ENCODE peak calls at places on chromosomes 2 and 18, in nine cellular contexts. One of them, this sample, is unnamed.

GRCh38 chr18:33557706-33558105 is 20.3 kb upstream of the ASXL3 start:
- DNase-seq in left ventricle myocardium inferior: no peak
- DNase-seq in psoas muscle: no peak
- DNase-seq in activated CD8-positive, alpha-beta T cell treated with anti-CD3 and anti-CD28 coated beads for 36 hours: no peak
- DNase-seq in GM06990: no peak
- DNase-seq in right atrium auricular region: no peak
- DNase-seq in foreskin fibroblast: no peak
- DNase-seq in AG04449: no peak
- DNase-seq in PC-3: no peak
- DNase-seq in this sample: no peak

GRCh38 chr2:85175369-85176299 is 42.4 kb downstream of the TCF7L1 start:
- DNase-seq in right atrium auricular region: no peak
- DNase-seq in psoas muscle: peak; percentile 68
- DNase-seq in AG04449: no peak
- DNase-seq in foreskin fibroblast: peak; percentile 66
- DNase-seq in PC-3: peak; percentile 89
- DNase-seq in GM06990: no peak
- DNase-seq in activated CD8-positive, alpha-beta T cell treated with anti-CD3 and anti-CD28 coated beads for 36 hours: no peak
- DNase-seq in left ventricle myocardium inferior: no peak
- DNase-seq in this sample: no peak

GRCh38 chr2:141109633-141110032 is 1021.2 kb downstream of the LRP1B start:
- DNase-seq in GM06990: no peak
- DNase-seq in psoas muscle: no peak
- DNase-seq in foreskin fibroblast: no peak
- DNase-seq in AG04449: no peak
- DNase-seq in right atrium auricular region: no peak
- DNase-seq in activated CD8-positive, alpha-beta T cell treated with anti-CD3 and anti-CD28 coated beads for 36 hours: no peak
- DNase-seq in left ventricle myocardium inferior: no peak
- DNase-seq in PC-3: peak; percentile 31
- DNase-seq in this sample: no peak

GRCh38 chr2:205283721-205284270 is 398.5 kb upstream of the NRP2 start:
- DNase-seq in PC-3: no peak
- DNase-seq in right atrium auricular region: no peak
- DNase-seq in foreskin fibroblast: no peak
- DNase-seq in AG04449: no peak
- DNase-seq in GM06990: no peak
- DNase-seq in left ventricle myocardium inferior: no peak
- DNase-seq in psoas muscle: no peak
- DNase-seq in activated CD8-positive, alpha-beta T cell treated with anti-CD3 and anti-CD28 coated beads for 36 hours: no peak
- DNase-seq in this sample: no peak

GRCh38 chr2:218003265-218003950 is 613 bp upstream of the TNS1 start:
- DNase-seq in left ventricle myocardium inferior: peak; percentile 62
- DNase-seq in PC-3: no peak
- DNase-seq in GM06990: no peak
- DNase-seq in foreskin fibroblast: peak; percentile 92
- DNase-seq in activated CD8-positive, alpha-beta T cell treated with anti-CD3 and anti-CD28 coated beads for 36 hours: no peak
- DNase-seq in right atrium auricular region: no peak
- DNase-seq in psoas muscle: no peak
- DNase-seq in AG04449: no peak
- DNase-seq in this sample: no peak

GRCh38 chr2:18630101-18630500 is 40.7 kb upstream of the NT5C1B start:
- DNase-seq in PC-3: peak; percentile 62
- DNase-seq in right atrium auricular region: no peak
- DNase-seq in foreskin fibroblast: peak; percentile 72
- DNase-seq in left ventricle myocardium inferior: no peak
- DNase-seq in GM06990: no peak
- DNase-seq in activated CD8-positive, alpha-beta T cell treated with anti-CD3 and anti-CD28 coated beads for 36 hours: no peak
- DNase-seq in AG04449: no peak
- DNase-seq in psoas muscle: no peak
- DNase-seq in this sample: no peak

GRCh38 chr18:2337552-2338141 is 233.7 kb downstream of the METTL4 start:
- DNase-seq in foreskin fibroblast: peak; percentile 70
- DNase-seq in PC-3: peak; percentile 79
- DNase-seq in right atrium auricular region: no peak
- DNase-seq in activated CD8-positive, alpha-beta T cell treated with anti-CD3 and anti-CD28 coated beads for 36 hours: peak; percentile 70
- DNase-seq in psoas muscle: no peak
- DNase-seq in AG04449: no peak
- DNase-seq in GM06990: no peak
- DNase-seq in left ventricle myocardium inferior: no peak
- DNase-seq in this sample: no peak

GRCh38 chr2:24380687-24381271 is 20.4 kb upstream of the ITSN2 start:
- DNase-seq in AG04449: no peak
- DNase-seq in PC-3: no peak
- DNase-seq in right atrium auricular region: no peak
- DNase-seq in psoas muscle: no peak
- DNase-seq in left ventricle myocardium inferior: no peak
- DNase-seq in foreskin fibroblast: no peak
- DNase-seq in GM06990: no peak
- DNase-seq in activated CD8-positive, alpha-beta T cell treated with anti-CD3 and anti-CD28 coated beads for 36 hours: no peak
- DNase-seq in this sample: no peak

GRCh38 chr2:42855221-42855970 is 63.0 kb upstream of the HAAO start:
- DNase-seq in GM06990: no peak
- DNase-seq in AG04449: no peak
- DNase-seq in psoas muscle: peak; percentile 26
- DNase-seq in PC-3: no peak
- DNase-seq in foreskin fibroblast: no peak
- DNase-seq in activated CD8-positive, alpha-beta T cell treated with anti-CD3 and anti-CD28 coated beads for 36 hours: no peak
- DNase-seq in right atrium auricular region: no peak
- DNase-seq in left ventricle myocardium inferior: no peak
- DNase-seq in this sample: no peak
- TF ChIP-seq CTCF in GM06990: no peak
- TF ChIP-seq CTCF in AG04449: no peak
- TF ChIP-seq CTCF in psoas muscle: no peak
- TF ChIP-seq CTCF in PC-3: no peak
- TF ChIP-seq CTCF in foreskin fibroblast: no peak
- TF ChIP-seq CTCF in activated CD8-positive, alpha-beta T cell treated with anti-CD3 and anti-CD28 coated beads for 36 hours: no peak
- TF ChIP-seq CTCF in right atrium auricular region: no peak
- TF ChIP-seq CTCF in left ventricle myocardium inferior: no peak
- TF ChIP-seq CTCF in this sample: no peak

DNA sequence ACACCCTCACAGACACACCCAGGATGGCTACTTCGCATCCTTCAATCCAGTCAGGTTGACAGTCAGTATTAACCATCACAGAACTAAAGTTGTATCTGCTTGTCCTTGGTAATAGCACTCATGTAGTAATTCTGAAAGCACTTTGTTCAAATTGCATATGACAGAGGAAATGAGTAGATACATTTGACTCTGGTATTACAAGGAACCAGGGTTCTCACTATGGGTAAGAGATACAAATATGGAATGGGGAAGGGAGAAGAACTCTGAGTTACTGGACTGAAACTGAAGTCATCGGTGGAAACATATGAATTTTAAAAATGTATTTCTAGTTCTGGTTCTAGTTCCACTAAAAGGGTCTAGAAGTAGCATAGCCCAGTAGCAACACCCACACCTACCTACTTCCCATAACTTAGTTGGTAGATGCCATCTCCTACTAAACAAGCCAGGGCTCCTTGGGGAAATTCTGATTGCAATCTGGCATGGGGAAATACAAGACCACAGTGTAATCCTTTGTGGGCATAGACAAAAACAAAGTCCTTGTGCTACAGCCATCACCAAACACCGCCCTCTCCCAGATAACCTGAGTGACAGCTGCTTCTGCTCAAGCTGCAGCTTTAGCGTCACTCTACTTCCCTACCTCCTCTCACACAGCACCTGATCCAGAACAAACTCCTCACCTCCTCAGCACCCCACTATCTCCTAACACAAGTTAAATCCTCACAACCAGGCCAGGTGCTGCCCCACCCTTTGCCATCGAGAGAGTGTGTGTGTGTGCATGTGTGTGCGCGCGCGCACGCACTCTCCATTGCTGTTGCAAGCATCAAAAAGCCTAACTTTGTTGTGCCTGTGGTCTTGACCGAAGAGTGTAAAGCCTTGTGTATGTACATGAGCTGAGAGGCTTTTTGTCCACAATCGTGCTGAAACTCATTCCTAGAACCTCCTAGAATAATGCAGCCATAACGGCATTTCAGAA is 31.4 kb upstream of the CD226 start:
- DNase-seq in AG04449: no peak
- DNase-seq in left ventricle myocardium inferior: no peak
- DNase-seq in right atrium auricular region: no peak
- DNase-seq in GM06990: peak; percentile 64
- DNase-seq in PC-3: no peak
- DNase-seq in activated CD8-positive, alpha-beta T cell treated with anti-CD3 and anti-CD28 coated beads for 36 hours: no peak
- DNase-seq in psoas muscle: no peak
- DNase-seq in foreskin fibroblast: no peak
- DNase-seq in this sample: no peak
- TF ChIP-seq CTCF in AG04449: no peak
- TF ChIP-seq CTCF in left ventricle myocardium inferior: no peak
- TF ChIP-seq CTCF in right atrium auricular region: no peak
- TF ChIP-seq CTCF in GM06990: no peak
- TF ChIP-seq CTCF in PC-3: no peak
- TF ChIP-seq CTCF in activated CD8-positive, alpha-beta T cell treated with anti-CD3 and anti-CD28 coated beads for 36 hours: no peak
- TF ChIP-seq CTCF in psoas muscle: no peak
- TF ChIP-seq CTCF in foreskin fibroblast: no peak
- TF ChIP-seq CTCF in this sample: no peak

DNA sequence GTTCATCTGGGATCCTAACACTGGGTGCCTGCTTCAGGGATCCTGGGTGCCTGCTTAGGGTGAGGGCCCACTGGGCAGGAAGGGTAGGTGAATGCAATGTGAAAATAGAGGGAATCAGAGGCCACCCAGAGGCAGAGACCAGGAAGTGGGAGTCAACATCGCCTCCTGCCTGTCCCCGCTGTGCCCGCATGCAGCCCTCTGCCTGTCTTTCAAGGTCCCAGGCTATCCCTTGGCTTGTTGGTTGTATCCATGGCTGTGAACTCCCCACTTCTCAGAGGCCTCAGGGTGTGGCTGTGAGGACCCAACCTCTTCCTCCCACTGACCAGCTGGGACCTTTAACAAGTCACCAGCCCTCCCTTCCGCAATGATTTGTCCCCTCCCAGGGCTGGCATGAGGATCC is 26.5 kb downstream of the PSD4 start:
- DNase-seq in left ventricle myocardium inferior: no peak
- DNase-seq in GM06990: no peak
- DNase-seq in AG04449: no peak
- DNase-seq in foreskin fibroblast: no peak
- DNase-seq in psoas muscle: no peak
- DNase-seq in PC-3: peak; percentile 13
- DNase-seq in right atrium auricular region: no peak
- DNase-seq in activated CD8-positive, alpha-beta T cell treated with anti-CD3 and anti-CD28 coated beads for 36 hours: no peak
- DNase-seq in this sample: no peak
- TF ChIP-seq CTCF in left ventricle myocardium inferior: no peak
- TF ChIP-seq CTCF in GM06990: no peak
- TF ChIP-seq CTCF in AG04449: no peak
- TF ChIP-seq CTCF in foreskin fibroblast: no peak
- TF ChIP-seq CTCF in psoas muscle: no peak
- TF ChIP-seq CTCF in PC-3: peak; percentile 47
- TF ChIP-seq CTCF in right atrium auricular region: no peak
- TF ChIP-seq CTCF in activated CD8-positive, alpha-beta T cell treated with anti-CD3 and anti-CD28 coated beads for 36 hours: no peak
- TF ChIP-seq CTCF in this sample: no peak

GRCh38 chr2:38508311-38509039 is 94.3 kb downstream of the HNRNPLL start:
- DNase-seq in activated CD8-positive, alpha-beta T cell treated with anti-CD3 and anti-CD28 coated beads for 36 hours: peak; percentile 94
- DNase-seq in psoas muscle: peak; percentile 92
- DNase-seq in AG04449: no peak
- DNase-seq in GM06990: peak; percentile 50
- DNase-seq in PC-3: peak; percentile 87
- DNase-seq in left ventricle myocardium inferior: peak; percentile 87
- DNase-seq in right atrium auricular region: peak; percentile 96
- DNase-seq in foreskin fibroblast: peak; percentile 88
- DNase-seq in this sample: peak; percentile 84
- TF ChIP-seq CTCF in activated CD8-positive, alpha-beta T cell treated with anti-CD3 and anti-CD28 coated beads for 36 hours: peak; percentile 86
- TF ChIP-seq CTCF in psoas muscle: peak; percentile 15
- TF ChIP-seq CTCF in AG04449: peak; percentile 10
- TF ChIP-seq CTCF in GM06990: peak; percentile 84
- TF ChIP-seq CTCF in PC-3: peak; percentile 85
- TF ChIP-seq CTCF in left ventricle myocardium inferior: peak; percentile 52
- TF ChIP-seq CTCF in right atrium auricular region: no peak
- TF ChIP-seq CTCF in foreskin fibroblast: no peak
- TF ChIP-seq CTCF in this sample: peak; percentile 78

GRCh38 chr18:58579561-58580047 is 49.3 kb downstream of the ALPK2 start:
- DNase-seq in activated CD8-positive, alpha-beta T cell treated with anti-CD3 and anti-CD28 coated beads for 36 hours: no peak
- DNase-seq in AG04449: peak; percentile 86
- DNase-seq in right atrium auricular region: no peak
- DNase-seq in PC-3: no peak
- DNase-seq in psoas muscle: peak; percentile 64
- DNase-seq in GM06990: no peak
- DNase-seq in left ventricle myocardium inferior: no peak
- DNase-seq in foreskin fibroblast: peak; percentile 76
- DNase-seq in this sample: no peak

GRCh38 chr18:58578835-58579560 is 49.9 kb downstream of the ALPK2 start:
- DNase-seq in right atrium auricular region: no peak
- DNase-seq in left ventricle myocardium inferior: no peak
- DNase-seq in psoas muscle: peak; percentile 63
- DNase-seq in foreskin fibroblast: peak; percentile 89
- DNase-seq in PC-3: peak; percentile 25
- DNase-seq in activated CD8-positive, alpha-beta T cell treated with anti-CD3 and anti-CD28 coated beads for 36 hours: peak; percentile 34
- DNase-seq in GM06990: no peak
- DNase-seq in AG04449: peak; percentile 73
- DNase-seq in this sample: no peak

GRCh38 chr18:58581265-58581664 is 47.6 kb downstream of the ALPK2 start:
- DNase-seq in GM06990: no peak
- DNase-seq in left ventricle myocardium inferior: no peak
- DNase-seq in AG04449: no peak
- DNase-seq in PC-3: peak; percentile 85
- DNase-seq in foreskin fibroblast: peak; percentile 88
- DNase-seq in right atrium auricular region: no peak
- DNase-seq in psoas muscle: peak; percentile 61
- DNase-seq in activated CD8-positive, alpha-beta T cell treated with anti-CD3 and anti-CD28 coated beads for 36 hours: no peak
- DNase-seq in this sample: no peak

GRCh38 chr18:58580078-58580477 is 48.8 kb downstream of the ALPK2 start:
- DNase-seq in foreskin fibroblast: peak; percentile 22
- DNase-seq in left ventricle myocardium inferior: no peak
- DNase-seq in AG04449: no peak
- DNase-seq in PC-3: no peak
- DNase-seq in GM06990: no peak
- DNase-seq in activated CD8-positive, alpha-beta T cell treated with anti-CD3 and anti-CD28 coated beads for 36 hours: no peak
- DNase-seq in right atrium auricular region: no peak
- DNase-seq in psoas muscle: no peak
- DNase-seq in this sample: no peak

DNA sequence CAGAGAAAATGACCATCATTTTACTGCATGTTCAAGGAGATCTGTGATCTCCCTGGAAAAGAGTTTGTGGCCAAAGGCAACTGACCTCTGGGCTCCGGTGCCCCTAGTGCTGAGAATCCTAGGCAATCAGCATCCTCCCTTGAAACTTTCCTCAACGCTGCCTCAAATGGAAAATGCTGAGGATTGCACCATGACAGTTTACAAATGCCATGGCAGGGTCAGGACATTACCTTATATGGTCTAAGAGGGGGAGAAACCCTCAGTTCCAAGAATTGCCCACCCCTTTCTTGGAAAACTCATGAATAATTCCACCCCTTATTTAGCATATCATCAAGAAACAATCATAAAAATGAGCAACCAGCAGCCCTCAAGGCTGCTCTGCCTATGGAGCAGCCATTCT is 48.3 kb downstream of the ALPK2 start:
- DNase-seq in GM06990: no peak
- DNase-seq in psoas muscle: no peak
- DNase-seq in AG04449: no peak
- DNase-seq in left ventricle myocardium inferior: no peak
- DNase-seq in activated CD8-positive, alpha-beta T cell treated with anti-CD3 and anti-CD28 coated beads for 36 hours: no peak
- DNase-seq in foreskin fibroblast: peak; percentile 22
- DNase-seq in right atrium auricular region: no peak
- DNase-seq in PC-3: no peak
- DNase-seq in this sample: no peak
- TF ChIP-seq CTCF in GM06990: no peak
- TF ChIP-seq CTCF in psoas muscle: no peak
- TF ChIP-seq CTCF in AG04449: peak; percentile 37
- TF ChIP-seq CTCF in left ventricle myocardium inferior: no peak
- TF ChIP-seq CTCF in activated CD8-positive, alpha-beta T cell treated with anti-CD3 and anti-CD28 coated beads for 36 hours: no peak
- TF ChIP-seq CTCF in foreskin fibroblast: no peak
- TF ChIP-seq CTCF in right atrium auricular region: no peak
- TF ChIP-seq CTCF in PC-3: no peak
- TF ChIP-seq CTCF in this sample: no peak

This sample was measured in CD14-positive monocyte.